ENCODE peak calls at places on chromosomes 13 and 19, in seven cellular contexts. T is HCT116, Y is H1, A is HepG2, Z is SK-N-SH, D is GM12878, W is K562. G is an unnamed sample.

GRCh38 chr13:102567857-102568256 is 28.9 kb upstream of the TPP2 start:
- DNase-seq in W (no peak), Z (no peak), D (no peak), Y (no peak), T (no peak), A (no peak), G (no peak)

GRCh38 chr19:36128392-36128736 is 11.5 kb upstream of the CAPNS1 start:
- DNase-seq in Y (no peak), D (no peak), Z (peak), T (no peak), W (peak), A (peak), G (no peak)

GRCh38 chr19:48481846-48482639 is 12.9 kb downstream of the CYTH2 start:
- DNase-seq in Y (no peak), D (no peak), W (no peak), A (no peak), T (no peak), Z (no peak), G (peak)

GRCh38 chr13:71525004-71525403 is 342.0 kb downstream of the DACH1 start:
- DNase-seq in W (no peak), D (no peak), A (no peak), Y (no peak), Z (no peak), T (no peak), G (no peak)

GRCh38 chr19:13089139-13089856 is 13.4 kb downstream of the LYL1 start:
- DNase-seq in Y (no peak), W (peak), T (no peak), Z (peak), D (no peak), A (peak), G (no peak)

GRCh38 chr19:18840288-18841260 is 8.8 kb downstream of the UPF1 start:
- DNase-seq in Z (peak), Y (no peak), T (no peak), D (no peak), A (peak), W (no peak), G (no peak)

GRCh38 chr13:24228852-24229458 is 68.4 kb downstream of the SPATA13 start:
- DNase-seq in W (peak), Y (no peak), D (no peak), Z (peak), T (peak), A (peak), G (peak)

GRCh38 chr13:106561551-106562170 is 6.3 kb downstream of the ARGLU1 start:
- DNase-seq in D (peak), W (no peak), Z (no peak), Y (no peak), A (no peak), T (no peak), G (no peak)

GRCh38 chr19:18648971-18649310 is 12.1 kb downstream of the KLHL26 start:
- DNase-seq in D (no peak), Y (no peak), W (no peak), Z (no peak), A (no peak), T (no peak), G (no peak)

GRCh38 chr13:35892837-35893814 is 238.1 kb downstream of the DCLK1 start:
- DNase-seq in W (no peak), A (no peak), T (no peak), Z (no peak), D (no peak), Y (no peak), G (no peak)

GRCh38 chr13:71218960-71219359 is 648.0 kb downstream of the DACH1 start:
- DNase-seq in Y (no peak), T (no peak), W (no peak), Z (peak), D (no peak), A (peak), G (peak)

GRCh38 chr13:24032674-24033073 is 127.8 kb upstream of the SPATA13 start:
- DNase-seq in Z (no peak), D (no peak), W (no peak), T (no peak), A (peak), Y (no peak), G (no peak)

GRCh38 chr13:103097366-103097928 is 31.2 kb upstream of the SLC10A2 start:
- DNase-seq in Z (no peak), T (no peak), W (no peak), A (no peak), D (no peak), Y (no peak), G (no peak)

GRCh38 chr13:23673354-23673753 is 103.1 kb downstream of the TNFRSF19 start:
- DNase-seq in W (no peak), Z (no peak), T (no peak), D (no peak), Y (no peak), A (no peak), G (no peak)

GRCh38 chr19:18415177-18415867 is 3.9 kb upstream of the SSBP4 start:
- DNase-seq in D (no peak), Z (no peak), Y (no peak), W (peak), T (no peak), A (no peak), G (no peak)

GRCh38 chr19:13689050-13689449 is 75.3 kb upstream of the MRI1 start:
- DNase-seq in D (peak), T (peak), W (peak), A (peak), Z (peak), Y (no peak), G (peak)

GRCh38 chr19:7850429-7850819 is 20.4 kb downstream of the EVI5L start:
- DNase-seq in A (no peak), Y (no peak), Z (peak), W (no peak), D (no peak), T (no peak), G (no peak)

GRCh38 chr13:49421391-49421790 is 22.5 kb downstream of the CAB39L start:
- DNase-seq in T (peak), Z (no peak), Y (no peak), A (peak), D (peak), W (peak), G (peak)

GRCh38 chr13:67148219-67148583 is 81.9 kb downstream of the PCDH9 start:
- DNase-seq in T (no peak), Y (no peak), D (no peak), Z (no peak), A (no peak), W (no peak), G (no peak)

GRCh38 chr13:43044720-43045301 is 21.4 kb downstream of the DNAJC15 start:
- DNase-seq in T (no peak), Y (no peak), D (no peak), Z (no peak), W (no peak), A (peak), G (no peak)

GRCh38 chr13:100333141-100333540 is 244.2 kb downstream of the PCCA start:
- DNase-seq in A (no peak), Z (no peak), W (no peak), D (no peak), Y (no peak), T (no peak), G (no peak)

GRCh38 chr13:40064154-40064713 is 408.8 kb downstream of the COG6 start:
- DNase-seq in D (no peak), Y (no peak), A (peak), T (no peak), W (no peak), Z (no peak), G (no peak)

GRCh38 chr13:20399961-20400360 is 125.7 kb downstream of the CRYL1 start:
- DNase-seq in D (no peak), W (no peak), T (no peak), A (no peak), Y (no peak), Z (no peak), G (no peak)

GRCh38 chr13:34577051-34577450 is 365.0 kb upstream of the NBEA start:
- DNase-seq in D (no peak), W (no peak), A (no peak), Z (no peak), Y (no peak), T (no peak), G (no peak)

GRCh38 chr19:38389101-38389925 is 816 bp downstream of the SPRED3 start:
- DNase-seq in W (no peak), T (no peak), A (no peak), D (no peak), Z (peak), Y (no peak), G (no peak)

GRCh38 chr13:87678353-87678752 is 7.2 kb downstream of the SLITRK5 start:
- DNase-seq in D (no peak), Y (no peak), Z (peak), W (no peak), A (no peak), T (no peak), G (no peak)

GRCh38 chr13:21534760-21535159 is 69.2 kb downstream of the MICU2 start:
- DNase-seq in T (no peak), Y (no peak), W (no peak), A (no peak), D (no peak), Z (no peak), G (no peak)

GRCh38 chr13:32282096-32282711 is 33.0 kb downstream of the ZAR1L start:
- DNase-seq in T (no peak), A (no peak), W (no peak), Y (no peak), Z (no peak), D (no peak), G (no peak)

GRCh38 chr13:32285633-32285965 is 29.6 kb downstream of the ZAR1L start:
- DNase-seq in Y (no peak), A (no peak), Z (no peak), T (no peak), W (no peak), D (no peak), G (no peak)

GRCh38 chr13:32281083-32281482 is 34.1 kb downstream of the ZAR1L start:
- DNase-seq in A (no peak), Z (no peak), T (no peak), D (no peak), W (no peak), Y (no peak), G (no peak)

GRCh38 chr13:32284927-32285632 is 30.1 kb downstream of the ZAR1L start:
- DNase-seq in Y (no peak), T (peak), Z (no peak), D (no peak), A (peak), W (no peak), G (peak)
- TF ChIP-seq JUND in Y (no peak), T (no peak), Z (no peak), D (no peak), A (no peak), W (no peak), G (no peak)

DNA sequence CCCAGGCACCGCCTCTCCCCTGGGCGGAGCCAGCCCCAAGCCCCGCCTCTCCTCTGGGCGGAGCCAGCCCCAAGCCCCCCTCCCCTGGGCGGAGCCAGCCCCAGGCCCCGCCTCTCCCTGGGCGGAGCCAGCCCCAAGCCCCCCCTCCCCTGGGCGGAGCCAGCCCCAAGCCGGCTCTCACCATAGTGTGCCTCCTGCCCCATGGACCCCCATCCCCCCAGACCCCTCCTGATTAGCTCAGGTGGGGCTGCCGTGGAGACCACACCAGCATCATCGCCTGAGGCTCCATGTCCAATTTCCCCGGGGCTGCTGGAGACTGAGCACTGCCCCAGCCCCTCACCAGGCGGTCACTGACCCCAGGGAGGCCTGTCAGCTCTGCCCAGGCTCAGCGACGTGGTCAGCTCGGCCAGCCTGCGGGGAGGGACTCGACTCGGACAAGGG is 4.2 kb upstream of the MADCAM1 start:
- DNase-seq in A (no peak), D (no peak), W (peak), T (no peak), Z (peak), Y (no peak), G (no peak)
- TF ChIP-seq JUND in A (no peak), D (no peak), W (no peak), T (no peak), Z (no peak), Y (no peak), G (no peak)

GRCh38 chr13:110559429-110559943 is 2.0 kb downstream of the RAB20 start:
- DNase-seq in Y (no peak), Z (no peak), W (no peak), A (no peak), T (no peak), D (no peak), G (peak)
- TF ChIP-seq JUND in Y (no peak), Z (no peak), W (no peak), A (no peak), T (no peak), D (no peak), G (no peak)

GRCh38 chr13:111393221-111393790 is 72.9 kb downstream of the TEX29 start:
- DNase-seq in Y (no peak), T (no peak), Z (no peak), D (no peak), W (no peak), A (no peak), G (no peak)

GRCh38 chr13:111389621-111390521 is 69.4 kb downstream of the TEX29 start:
- DNase-seq in W (no peak), D (no peak), A (no peak), T (no peak), Y (no peak), Z (no peak), G (no peak)

GRCh38 chr13:111388851-111389500 is 68.5 kb downstream of the TEX29 start:
- DNase-seq in Y (no peak), D (no peak), T (no peak), Z (no peak), A (no peak), W (no peak), G (no peak)

GRCh38 chr13:111387945-111388600 is 67.6 kb downstream of the TEX29 start:
- DNase-seq in Z (no peak), T (no peak), D (no peak), Y (no peak), A (no peak), W (no peak), G (no peak)

DNA sequence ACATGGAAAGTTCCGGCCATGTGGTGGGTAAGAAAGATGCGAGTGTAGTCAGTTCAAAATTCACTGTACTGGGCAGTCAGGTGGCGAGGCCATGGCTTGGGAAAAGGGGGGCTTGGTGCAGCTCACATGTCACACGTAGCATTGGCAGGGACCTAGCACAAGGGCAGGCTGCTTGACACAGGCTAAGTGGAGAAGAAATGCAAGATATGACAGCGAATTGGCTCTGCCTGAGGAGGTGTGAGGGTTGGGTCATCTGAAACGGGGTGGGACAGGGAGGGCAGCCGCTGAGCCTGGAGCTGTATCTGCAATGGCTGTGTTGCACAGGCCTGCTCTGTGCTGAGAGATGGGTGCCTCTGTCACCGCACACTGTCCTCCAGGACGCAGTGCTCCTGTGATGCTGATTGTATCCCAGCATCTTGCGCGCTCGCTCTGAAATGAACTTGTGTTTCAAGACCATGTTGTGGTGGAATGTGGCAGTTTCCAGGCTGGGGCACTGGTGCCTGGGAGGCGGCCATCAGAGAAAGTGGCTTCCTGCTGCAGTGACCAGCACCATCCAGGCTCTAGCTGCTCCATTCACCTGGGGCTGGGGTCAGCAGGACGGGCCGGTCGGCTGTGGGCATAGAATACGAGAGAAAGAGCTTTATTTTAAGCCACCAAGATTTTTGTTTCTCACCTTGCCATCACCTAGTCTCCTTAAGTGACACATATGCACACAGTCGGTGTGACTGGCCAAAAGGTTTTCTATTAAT is 70.3 kb downstream of the TEX29 start:
- DNase-seq in W (no peak), D (no peak), Y (no peak), T (no peak), Z (no peak), A (no peak), G (no peak)
- TF ChIP-seq JUND in W (no peak), D (no peak), Y (no peak), T (no peak), Z (no peak), A (no peak), G (no peak)

DNA sequence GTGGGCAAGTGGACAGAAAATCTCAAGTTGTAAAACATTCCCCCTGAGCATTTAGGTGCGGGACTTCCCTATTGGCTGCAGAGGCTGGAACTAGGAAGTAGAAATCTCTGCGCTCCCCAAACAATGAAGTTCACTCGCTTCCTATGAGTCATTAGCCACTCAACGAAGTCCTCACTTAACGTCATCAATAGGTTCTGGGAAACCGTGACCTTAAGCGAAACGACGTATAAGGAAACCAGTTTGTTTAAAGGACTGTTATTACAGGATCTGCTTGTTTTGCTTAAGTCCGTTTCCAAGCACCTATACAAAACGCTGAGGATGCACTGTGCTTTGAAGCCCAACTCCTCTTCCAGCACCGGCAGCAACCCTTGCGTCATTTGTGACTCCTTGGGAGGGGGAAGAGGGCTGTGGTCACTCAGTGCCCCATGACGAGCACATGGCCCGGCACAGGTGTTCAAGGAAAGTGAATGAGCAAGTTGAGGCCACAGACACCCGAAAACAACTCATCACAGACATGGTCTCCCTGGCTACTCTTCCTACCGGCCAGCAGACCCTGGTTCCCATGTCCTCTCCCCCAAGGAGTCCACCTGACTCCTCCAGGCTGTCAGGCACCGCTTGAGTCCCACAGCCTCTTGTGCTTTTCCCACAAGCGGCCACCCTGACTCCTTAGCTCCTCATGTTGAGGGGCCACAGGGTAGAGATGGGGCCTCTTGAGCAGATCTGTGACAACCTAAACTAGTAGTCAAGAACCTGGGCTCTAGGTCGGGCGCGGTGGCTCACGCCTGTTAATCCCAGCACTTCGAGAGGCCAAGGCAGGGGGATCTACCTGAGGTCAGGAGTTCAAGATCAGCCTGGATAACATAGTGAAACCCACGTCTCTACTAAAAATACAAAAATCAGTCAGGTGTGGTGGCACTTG is 4.8 kb downstream of the RPS16 start:
- DNase-seq in Z (no peak), A (peak), T (peak), W (peak), D (no peak), Y (no peak), G (no peak)
- TF ChIP-seq JUND in Z (peak), A (no peak), T (peak), W (peak), D (no peak), Y (no peak), G (no peak)

GRCh38 chr19:6424939-6425731 is 524 bp upstream of the KHSRP start:
- DNase-seq in Z (peak), W (peak), Y (peak), T (peak), D (peak), A (peak), G (peak)

GRCh38 chr19:6424190-6424938 is at the start of gene KHSRP:
- DNase-seq in Y (no peak), W (peak), Z (peak), D (no peak), A (no peak), T (no peak), G (no peak)

GRCh38 chr19:6421075-6422014 is 3.3 kb downstream of the KHSRP start:
- DNase-seq in Z (peak), T (no peak), D (no peak), A (no peak), Y (no peak), W (no peak), G (no peak)

GRCh38 chr19:6425732-6426686 is 1.4 kb upstream of the KHSRP start:
- DNase-seq in W (no peak), Z (peak), A (peak), T (peak), D (no peak), Y (no peak), G (peak)

GRCh38 chr19:6423499-6424189 is 967 bp downstream of the KHSRP start:
- DNase-seq in W (peak), A (peak), D (no peak), T (no peak), Z (peak), Y (no peak), G (peak)
- TF ChIP-seq JUND in W (no peak), A (no peak), D (no peak), T (no peak), Z (no peak), Y (no peak), G (no peak)

GRCh38 chr19:46878613-46879375 is 18.0 kb downstream of the ARHGAP35 start:
- DNase-seq in Z (no peak), W (no peak), D (no peak), T (no peak), Y (no peak), A (no peak), G (no peak)
- TF ChIP-seq JUND in Z (peak), W (no peak), D (no peak), T (peak), Y (no peak), A (no peak), G (no peak)

DNA sequence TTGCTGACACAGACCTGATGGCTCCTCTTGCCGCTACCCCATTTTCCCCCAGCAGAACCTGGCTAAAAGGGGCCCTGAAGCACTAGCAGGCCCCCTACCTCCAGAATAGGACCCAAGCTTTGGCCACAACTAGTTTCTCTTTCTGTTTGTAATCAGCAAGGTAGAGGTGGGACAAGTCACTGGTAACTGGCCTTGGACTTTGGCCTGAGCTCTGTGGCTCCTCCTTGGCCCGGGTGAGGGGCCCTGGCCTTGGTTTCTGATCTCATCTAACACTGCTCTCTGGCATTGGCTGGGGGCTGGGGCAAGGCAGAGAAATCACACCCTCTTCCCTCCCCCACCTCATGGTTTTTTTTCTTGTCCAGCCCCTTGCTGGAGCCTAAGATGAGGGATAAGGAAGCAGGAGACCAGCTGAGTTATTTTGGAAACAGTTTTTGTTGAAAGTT is 2.1 kb downstream of the CALM3 start:
- DNase-seq in Y (no peak), D (no peak), A (peak), T (no peak), W (peak), Z (peak), G (no peak)
- TF ChIP-seq JUND in Y (no peak), D (no peak), A (no peak), T (no peak), W (no peak), Z (no peak), G (no peak)

GRCh38 chr19:40523322-40524047 is 53.2 kb upstream of the SHKBP1 start:
- DNase-seq in D (no peak), A (peak), Y (no peak), T (peak), Z (peak), W (peak), G (peak)
- TF ChIP-seq JUND in D (no peak), A (no peak), Y (no peak), T (no peak), Z (no peak), W (no peak), G (no peak)

G was measured in T47D.